ENCODE peak calls at places on chromosomes 2 and 18, in seven cellular contexts. Y is H9, L is IMR-90, S is mesenchymal stem cell, C is mesendoderm, K is neuronal stem cell, T is H1. V is an unnamed sample.

GRCh38 chr2:150586858-150587257 is 99.4 kb upstream of the RND3 start:
- DNase-seq in L (peak), Y (no peak), C (no peak), S (peak), K (no peak), T (no peak), V (peak)

GRCh38 chr2:168233166-168233565 is 14.2 kb downstream of the STK39 start:
- DNase-seq in L (no peak), Y (no peak), S (no peak), T (no peak), C (no peak), K (no peak), V (no peak)

GRCh38 chr2:208265371-208265806 is 666 bp upstream of the PIKFYVE start:
- DNase-seq in C (peak), S (no peak), L (peak), K (peak), T (peak), Y (no peak), V (no peak)

GRCh38 chr2:11236335-11236734 is 81.1 kb downstream of the SLC66A3 start:
- DNase-seq in L (no peak), Y (no peak), S (peak), K (no peak), C (peak), T (no peak), V (no peak)

GRCh38 chr18:63346031-63346430 is 21.0 kb downstream of the KDSR start:
- DNase-seq in L (no peak), T (no peak), K (no peak), Y (no peak), C (no peak), S (no peak), V (no peak)

GRCh38 chr2:174873457-174873856 is 109.2 kb upstream of the CHRNA1 start:
- DNase-seq in K (no peak), Y (no peak), T (no peak), C (peak), S (no peak), L (peak), V (no peak)

GRCh38 chr2:189234991-189235390 is 55.4 kb upstream of the COL5A2 start:
- DNase-seq in Y (no peak), K (no peak), L (peak), C (no peak), S (no peak), T (no peak), V (peak)

GRCh38 chr2:220279372-220279771 is 651.9 kb downstream of the SLC4A3 start:
- DNase-seq in Y (no peak), L (peak), T (no peak), C (no peak), K (no peak), S (no peak), V (peak)

GRCh38 chr2:196066794-196067382 is 1.7 kb downstream of the DNAH7 start:
- DNase-seq in C (peak), T (no peak), Y (no peak), L (peak), K (peak), S (peak), V (peak)

GRCh38 chr18:69127844-69128486 is 272.7 kb upstream of the DOK6 start:
- DNase-seq in T (no peak), K (no peak), Y (no peak), L (no peak), S (no peak), C (peak), V (no peak)

GRCh38 chr2:190412971-190413370 is 4.8 kb downstream of the MFSD6 start:
- DNase-seq in S (no peak), L (no peak), C (no peak), Y (no peak), T (no peak), K (no peak), V (no peak)

GRCh38 chr18:21479721-21480120 is 120.8 kb downstream of the ESCO1 start:
- DNase-seq in T (peak), L (no peak), Y (no peak), K (no peak), S (no peak), C (no peak), V (peak)

GRCh38 chr2:6827516-6828298 is 38.0 kb downstream of the CMPK2 start:
- DNase-seq in S (peak), Y (no peak), T (no peak), K (no peak), L (peak), C (no peak), V (no peak)

DNA sequence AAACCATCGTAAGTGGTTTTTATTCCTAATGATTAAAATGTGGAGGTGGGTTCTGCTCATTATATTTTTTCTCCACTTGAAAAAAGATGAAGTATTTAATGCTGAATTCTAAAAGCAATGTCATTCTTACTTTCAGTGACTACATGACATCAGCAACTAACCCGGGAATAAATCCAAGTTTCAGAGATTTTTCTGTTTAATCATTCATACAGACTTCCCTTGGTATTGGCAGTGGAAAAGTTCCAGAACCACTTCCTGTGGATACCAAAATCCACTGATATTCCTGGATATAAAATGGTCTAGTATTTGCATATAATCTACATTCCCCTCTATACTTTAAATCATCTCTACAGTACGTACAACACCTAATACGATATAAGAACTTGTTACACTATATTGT is 128.6 kb downstream of the ZNF532 start:
- DNase-seq in K (no peak), C (no peak), S (peak), T (no peak), L (peak), Y (no peak), V (no peak)
- H2BK5ac ChIP-seq in K (no peak), C (no peak), S (no peak), T (no peak), L (peak), Y (no peak), V (no peak)

DNA sequence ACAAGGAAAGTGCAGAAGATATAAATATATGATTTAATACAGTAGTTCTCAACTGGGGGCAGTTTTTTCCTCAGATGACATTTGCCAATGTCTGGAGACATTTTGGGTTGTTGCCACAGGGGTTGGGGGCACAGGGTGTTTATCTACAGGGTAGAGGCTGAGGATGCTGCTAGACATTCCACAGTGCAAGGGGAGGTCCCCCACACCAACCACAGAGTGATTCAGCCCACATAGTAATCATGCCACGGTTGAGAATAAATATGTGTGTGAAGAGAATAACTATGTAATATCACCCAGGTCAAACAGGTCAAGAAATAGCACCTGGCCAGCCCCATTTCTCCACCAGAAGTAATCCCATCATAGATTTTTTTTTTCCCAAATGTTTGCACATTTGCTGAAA is 17.9 kb downstream of the DYSF start:
- DNase-seq in K (no peak), S (peak), L (peak), T (no peak), Y (no peak), C (no peak), V (no peak)
- H3K18ac ChIP-seq in K (no peak), S (no peak), L (no peak), T (no peak), Y (no peak), C (no peak), V (no peak)

GRCh38 chr18:6955304-6955703 is 162.3 kb downstream of the LAMA1 start:
- DNase-seq in T (no peak), L (no peak), Y (no peak), S (no peak), C (no peak), K (no peak), V (no peak)

GRCh38 chr18:6959110-6959509 is 158.5 kb downstream of the LAMA1 start:
- DNase-seq in L (no peak), C (no peak), Y (no peak), K (no peak), T (no peak), S (no peak), V (peak)

GRCh38 chr18:6954501-6954900 is 163.1 kb downstream of the LAMA1 start:
- DNase-seq in C (no peak), S (no peak), L (no peak), Y (no peak), K (no peak), T (no peak), V (no peak)

GRCh38 chr18:6956999-6957398 is 160.6 kb downstream of the LAMA1 start:
- DNase-seq in C (no peak), T (no peak), K (no peak), S (no peak), Y (no peak), L (no peak), V (no peak)

GRCh38 chr18:6956495-6956894 is 161.1 kb downstream of the LAMA1 start:
- DNase-seq in K (no peak), S (no peak), T (no peak), L (no peak), Y (no peak), C (no peak), V (no peak)
- H2AK5ac ChIP-seq in K (no peak), S (no peak), T (no peak), L (no peak), Y (no peak), C (no peak), V (no peak)

DNA sequence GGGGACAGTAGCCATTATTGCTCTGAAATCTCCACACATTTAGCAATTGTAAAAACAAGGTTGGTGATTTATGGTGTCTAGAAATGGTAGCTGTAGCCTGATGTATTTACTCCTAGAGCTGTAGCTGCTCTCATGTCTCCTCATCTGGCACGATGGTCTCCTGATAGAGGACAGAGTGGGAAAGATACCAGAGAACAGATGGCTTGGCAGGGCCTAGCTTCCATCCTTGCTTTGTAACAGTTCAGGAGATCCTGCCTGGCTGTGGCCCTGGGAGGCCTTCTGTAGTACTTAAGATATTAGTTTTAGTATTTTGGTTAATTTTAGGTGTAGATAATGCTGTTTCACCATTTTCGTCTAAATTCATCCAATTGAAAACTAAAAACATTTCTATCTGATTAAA is 6.7 kb downstream of the ATG16L1 start:
- DNase-seq in S (no peak), T (no peak), L (no peak), K (no peak), Y (no peak), C (no peak), V (no peak)
- H2BK5ac ChIP-seq in S (no peak), T (no peak), L (no peak), K (no peak), Y (no peak), C (no peak), V (no peak)

DNA sequence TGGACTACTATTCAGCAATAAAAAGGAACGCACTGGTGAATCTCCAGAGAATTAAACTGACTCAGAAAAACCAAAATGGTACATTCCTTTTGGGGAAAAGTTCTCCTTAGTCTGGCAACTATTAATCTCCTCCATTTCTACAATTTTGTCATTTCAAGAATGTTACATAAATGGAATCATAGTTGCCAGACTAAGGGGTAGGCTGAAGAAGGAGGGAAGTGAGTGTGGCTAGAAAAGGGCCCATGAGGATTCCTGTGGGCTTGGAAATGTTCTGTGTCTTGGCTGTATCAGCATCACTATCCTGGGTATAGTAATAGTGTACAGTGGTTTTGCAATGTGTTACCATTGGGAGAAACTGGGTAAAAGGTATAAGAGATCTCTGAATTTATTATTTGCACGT is 72.4 kb downstream of the ZAP70 start:
- DNase-seq in Y (no peak), S (no peak), C (no peak), K (no peak), L (no peak), T (no peak), V (no peak)
- H3K18ac ChIP-seq in Y (no peak), S (no peak), C (no peak), K (no peak), L (no peak), T (no peak), V (no peak)

GRCh38 chr18:79694895-79695213 is 15.3 kb downstream of the CTDP1 start:
- DNase-seq in C (no peak), L (no peak), K (no peak), Y (no peak), T (no peak), S (no peak), V (no peak)
- H2AK5ac ChIP-seq in C (no peak), L (no peak), K (no peak), Y (no peak), T (no peak), S (no peak), V (no peak)

DNA sequence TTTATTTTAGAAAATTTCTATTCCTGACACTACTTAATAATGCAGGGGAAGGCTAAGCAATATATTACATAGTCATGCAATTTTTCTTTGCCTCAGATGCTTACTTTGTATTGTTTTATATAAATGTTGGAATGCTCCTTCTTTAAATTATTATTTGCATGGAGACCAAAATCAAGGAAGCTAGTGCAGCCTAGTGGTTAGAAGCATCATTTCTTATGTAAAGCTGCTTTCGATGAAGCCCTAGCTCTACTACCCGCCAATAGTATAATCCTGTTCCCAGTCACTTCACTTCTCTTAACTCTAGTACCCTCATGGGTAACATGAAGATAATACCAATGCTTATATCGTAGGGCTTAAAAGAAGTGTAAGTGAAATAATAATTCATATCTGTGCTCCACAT is 198.9 kb downstream of the LRATD1 start:
- DNase-seq in L (no peak), C (no peak), Y (no peak), T (no peak), K (no peak), S (no peak), V (peak)
- H2BK5ac ChIP-seq in L (no peak), C (no peak), Y (no peak), T (no peak), K (no peak), S (no peak), V (no peak)

GRCh38 chr2:223737207-223737606 is 100.2 kb downstream of the AP1S3 start:
- DNase-seq in L (no peak), C (no peak), Y (no peak), K (no peak), S (no peak), T (peak), V (no peak)
- H3K18ac ChIP-seq in L (peak), C (no peak), Y (no peak), K (no peak), S (peak), T (no peak), V (no peak)

V was measured in trophoblast cell.